ENCODE peak calls at places on chromosomes 5 and 9, in six cellular contexts. F is colonic mucosa; J is IMR-90; Q is kidney; Y is CD8-positive, alpha-beta T cell; U is astrocyte. S is an unnamed sample.

GRCh38 chr5:83914199-83914598 is 193.5 kb upstream of the HAPLN1 start:
- DNase-seq in F (no peak), J (peak), Q (no peak), Y (no peak), U (peak), S (no peak)

GRCh38 chr9:99840061-99840460 is 18.4 kb downstream of the NR4A3 start:
- DNase-seq in F (no peak), J (no peak), Q (no peak), Y (no peak), U (no peak), S (no peak)

GRCh38 chr9:92265159-92265558 is 28.3 kb downstream of the IARS1 start:
- DNase-seq in F (no peak), J (peak), Q (no peak), Y (no peak), U (no peak), S (peak)

GRCh38 chr5:109352024-109352423 is 57.8 kb downstream of the PJA2 start:
- DNase-seq in F (no peak), J (no peak), Q (no peak), Y (no peak), U (no peak), S (no peak)

GRCh38 chr5:41708604-41708940 is 161.7 kb downstream of the OXCT1 start:
- DNase-seq in F (peak), J (no peak), Q (no peak), Y (no peak), U (no peak), S (no peak)

GRCh38 chr9:128020692-128021091 is 39.9 kb upstream of the EEIG1 start:
- DNase-seq in F (no peak), J (no peak), Q (no peak), Y (no peak), U (no peak), S (no peak)

GRCh38 chr5:106474066-106474465 is 1196.7 kb downstream of the EFNA5 start:
- DNase-seq in F (no peak), J (no peak), Q (no peak), Y (no peak), U (no peak), S (no peak)

GRCh38 chr5:177378884-177379883 is 5.0 kb upstream of the SLC34A1 start:
- DNase-seq in F (no peak), J (peak), Q (no peak), Y (no peak), U (peak), S (no peak)

GRCh38 chr9:128621730-128622455 is 34.8 kb downstream of the DYNC2I2 start:
- DNase-seq in F (no peak), J (no peak), Q (no peak), Y (no peak), U (no peak), S (no peak)

GRCh38 chr5:14226554-14226953 is 83.4 kb downstream of the TRIO start:
- DNase-seq in F (no peak), J (no peak), Q (no peak), Y (no peak), U (no peak), S (no peak)

GRCh38 chr5:109962882-109963603 is 273.3 kb downstream of the MAN2A1 start:
- DNase-seq in F (no peak), J (no peak), Q (no peak), Y (no peak), U (no peak), S (no peak)

GRCh38 chr5:148383564-148384388 is at the start of gene FBXO38:
- DNase-seq in F (peak), J (peak), Q (peak), Y (peak), U (peak), S (peak)
- TF ChIP-seq CTCF in F (no peak), J (no peak), Q (no peak), Y (no peak), U (no peak), S (no peak)

GRCh38 chr9:136666364-136667216 is 3.9 kb downstream of the EGFL7 start:
- DNase-seq in F (no peak), J (no peak), Q (no peak), Y (no peak), U (no peak), S (no peak)

GRCh38 chr9:136665704-136666363 is 3.1 kb downstream of the EGFL7 start:
- DNase-seq in F (no peak), J (no peak), Q (no peak), Y (no peak), U (no peak), S (no peak)

GRCh38 chr9:136667940-136668760 is 5.4 kb downstream of the EGFL7 start:
- DNase-seq in F (no peak), J (no peak), Q (no peak), Y (no peak), U (no peak), S (no peak)

GRCh38 chr9:136668983-136669790 is 6.5 kb downstream of the EGFL7 start:
- DNase-seq in F (no peak), J (no peak), Q (no peak), Y (no peak), U (no peak), S (no peak)

GRCh38 chr9:136667217-136667939 is 4.7 kb downstream of the EGFL7 start:
- DNase-seq in F (no peak), J (no peak), Q (no peak), Y (no peak), U (no peak), S (no peak)
- H3K4me3 ChIP-seq in F (peak), J (no peak), Q (peak), Y (no peak), U (no peak), S (no peak)

DNA sequence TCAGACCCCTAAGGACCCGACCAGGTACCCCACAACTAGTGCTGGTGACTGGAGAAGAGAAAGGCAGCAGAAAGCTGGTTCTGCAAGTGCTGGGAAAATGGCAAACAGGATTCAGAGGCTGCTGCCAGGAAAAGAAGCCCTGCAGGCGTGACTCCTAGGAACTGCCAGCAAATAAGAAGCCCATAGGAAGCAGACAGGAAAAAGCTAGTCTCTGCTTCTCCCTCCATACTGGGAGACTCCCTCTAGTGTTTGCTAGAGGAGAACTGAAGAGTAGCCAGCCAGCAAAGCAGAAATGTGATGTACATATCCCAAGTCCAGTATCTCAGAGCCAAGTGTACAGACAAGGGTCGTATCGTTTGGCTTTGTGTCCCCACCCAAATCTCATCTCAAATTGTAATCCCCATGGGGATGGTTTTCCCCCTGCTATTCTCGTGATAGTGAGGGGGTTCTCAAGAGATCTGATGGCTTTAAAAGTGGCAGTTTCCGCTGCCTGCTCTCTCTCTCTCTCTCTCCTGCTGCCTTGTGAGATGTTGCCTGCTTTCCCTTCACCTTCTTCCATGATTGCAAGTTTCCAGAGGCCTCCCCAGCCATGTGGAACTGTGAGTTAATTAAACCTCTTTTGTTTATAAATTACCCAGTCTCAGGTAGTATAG is 38.1 kb upstream of the TUSC1 start:
- DNase-seq in F (peak), J (peak), Q (no peak), Y (no peak), U (peak), S (peak)
- TF ChIP-seq CTCF in F (peak), J (peak), Q (peak), Y (no peak), U (peak), S (peak)

DNA sequence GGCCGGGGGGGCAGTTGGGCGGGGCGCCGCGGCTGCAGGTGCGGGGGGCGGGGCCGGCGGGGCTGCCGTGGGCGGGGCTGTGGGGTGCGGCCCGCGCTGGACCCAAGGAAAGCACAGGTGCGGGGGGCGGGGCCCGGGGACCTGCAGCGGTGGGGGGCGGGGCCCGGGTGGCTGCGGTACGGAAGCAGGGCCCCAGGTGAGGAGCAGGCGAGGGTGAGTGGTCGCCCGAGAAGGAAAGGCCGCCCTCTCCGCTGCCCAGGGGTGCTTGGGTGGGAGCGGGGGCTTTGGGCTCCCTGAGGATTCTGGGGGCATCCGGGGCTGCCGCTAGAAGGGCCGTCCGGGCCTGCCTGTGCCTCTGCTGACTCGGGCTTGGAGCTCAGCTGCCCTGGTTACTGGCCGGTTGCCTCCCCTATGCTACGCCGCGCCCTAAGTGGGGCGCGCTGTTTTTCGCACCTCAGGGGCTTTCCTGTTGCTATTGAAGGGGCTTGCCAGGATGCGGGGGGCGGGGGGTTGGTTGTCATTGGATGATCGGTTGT is 767 bp downstream of the RALGPS1 start:
- DNase-seq in F (peak), J (no peak), Q (peak), Y (no peak), U (no peak), S (no peak)
- H3K4me3 ChIP-seq in F (peak), J (peak), Q (peak), Y (peak), U (no peak), S (no peak)

GRCh38 chr9:117149996-117150395 is 264.9 kb downstream of the ASTN2 start:
- DNase-seq in F (no peak), J (no peak), Q (no peak), Y (no peak), U (no peak), S (no peak)

GRCh38 chr9:117156150-117156688 is 258.6 kb downstream of the ASTN2 start:
- DNase-seq in F (no peak), J (no peak), Q (no peak), Y (no peak), U (no peak), S (no peak)

GRCh38 chr9:117156771-117157535 is 257.9 kb downstream of the ASTN2 start:
- DNase-seq in F (no peak), J (no peak), Q (no peak), Y (no peak), U (no peak), S (no peak)

DNA sequence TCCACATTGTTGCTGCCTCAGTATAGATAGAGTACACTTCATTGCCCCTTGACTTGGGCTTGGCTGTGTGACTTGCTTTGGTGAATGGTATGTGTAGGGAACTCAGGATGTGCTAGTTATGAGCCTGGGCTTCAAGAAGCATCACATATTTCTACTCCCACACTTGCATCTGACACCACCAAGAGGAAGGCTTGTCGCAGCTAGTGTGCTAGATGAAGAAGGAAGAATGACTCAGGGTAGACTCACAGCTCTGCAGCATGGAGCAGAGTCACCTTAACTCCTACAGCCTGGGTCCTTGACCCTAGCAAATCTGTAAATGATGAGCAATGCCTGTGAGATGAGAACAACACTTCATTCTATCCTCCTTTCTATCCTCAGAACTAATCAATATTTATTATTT is 261.8 kb downstream of the ASTN2 start:
- DNase-seq in F (no peak), J (peak), Q (no peak), Y (no peak), U (peak), S (peak)
- TF ChIP-seq CTCF in F (no peak), J (no peak), Q (no peak), Y (no peak), U (no peak), S (no peak)

GRCh38 chr5:79990598-79991507 is at the start of gene MTX3:
- DNase-seq in F (peak), J (peak), Q (peak), Y (peak), U (peak), S (peak)

GRCh38 chr5:79990205-79990597 is 861 bp downstream of the MTX3 start:
- DNase-seq in F (no peak), J (peak), Q (no peak), Y (no peak), U (no peak), S (no peak)

DNA sequence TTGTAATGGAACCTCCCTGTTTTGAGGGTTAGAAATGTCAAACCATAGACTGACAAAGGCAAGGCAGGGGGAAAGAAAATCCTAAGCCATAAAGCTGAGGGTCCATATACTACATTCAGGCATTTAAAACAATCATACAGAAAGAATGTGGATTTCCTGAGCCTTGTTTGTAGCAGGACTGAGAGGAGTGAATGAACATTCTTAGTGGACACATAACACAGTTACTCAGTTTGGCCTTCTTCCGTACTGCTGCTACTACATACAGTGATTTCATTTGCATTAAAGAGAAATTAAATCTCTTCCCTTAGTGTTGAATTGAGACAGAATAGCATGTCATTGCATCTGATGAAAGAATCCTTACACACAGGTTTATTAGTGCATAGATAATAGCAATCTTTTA is 1.8 kb upstream of the MTX3 start:
- DNase-seq in F (no peak), J (peak), Q (no peak), Y (no peak), U (peak), S (no peak)
- H3K4me3 ChIP-seq in F (no peak), J (no peak), Q (no peak), Y (no peak), U (no peak), S (no peak)

DNA sequence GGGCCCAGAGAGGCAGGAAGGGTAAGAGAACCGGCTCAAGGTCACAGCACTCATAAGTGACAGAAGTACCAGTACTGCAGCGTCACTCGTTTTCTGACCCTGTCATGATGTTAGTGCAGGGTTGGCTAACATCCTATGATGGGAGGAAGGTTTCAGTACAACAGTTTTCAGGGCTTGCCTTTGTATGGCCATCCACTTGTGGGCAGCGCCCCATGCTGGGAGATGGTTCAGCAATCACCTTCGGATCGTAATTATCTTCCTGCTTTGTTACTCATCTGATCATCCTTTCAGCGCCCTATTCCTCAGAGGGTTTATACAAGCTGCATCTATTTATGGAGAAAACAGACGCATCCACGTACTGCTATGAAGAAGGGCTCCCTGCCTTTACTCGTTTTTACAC is 2.4 kb downstream of the MAP1B start:
- DNase-seq in F (no peak), J (no peak), Q (no peak), Y (no peak), U (peak), S (no peak)
- TF ChIP-seq CTCF in F (no peak), J (no peak), Q (no peak), Y (no peak), U (no peak), S (no peak)

GRCh38 chr5:163447191-163447590 is 9.8 kb downstream of the CCNG1 start:
- DNase-seq in F (no peak), J (no peak), Q (no peak), Y (no peak), U (no peak), S (no peak)
- H3K4me3 ChIP-seq in F (no peak), J (no peak), Q (no peak), Y (no peak), U (no peak), S (no peak)

DNA sequence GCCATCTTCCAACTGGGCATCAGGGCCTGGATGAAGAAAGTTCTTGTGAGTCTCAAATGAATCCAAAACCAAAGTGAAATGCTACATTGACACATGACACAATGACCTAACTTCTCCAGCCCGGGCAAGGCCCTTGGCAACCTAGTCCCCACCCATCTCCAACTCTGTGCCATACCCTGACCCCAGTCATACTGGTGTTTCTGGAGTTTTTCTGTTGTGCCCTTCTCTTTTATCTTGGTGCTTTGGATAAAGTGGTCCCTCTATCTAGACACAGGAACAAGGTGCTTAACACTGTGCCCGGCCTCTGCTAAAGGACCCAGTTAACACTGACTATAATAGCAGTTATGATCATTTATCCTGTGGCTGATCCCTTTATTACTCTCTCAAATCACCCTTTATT is 149.8 kb downstream of the GRIA1 start:
- DNase-seq in F (no peak), J (no peak), Q (no peak), Y (no peak), U (no peak), S (no peak)
- TF ChIP-seq CTCF in F (no peak), J (no peak), Q (no peak), Y (no peak), U (no peak), S (no peak)

S was measured in HFF-Myc.